ENCODE peak calls at places on chromosomes 13 and 19, in five cellular contexts. L is ovary, T is OCI-LY7, X is fibroblast of lung, G is uterus. U is an unnamed sample.

GRCh38 chr13:50909605-50910482 is at the start of gene RNASEH2B:
- DNase-seq in L (peak), T (peak), X (peak), G (peak), U (peak)

GRCh38 chr19:57682226-57682766 is 519 bp downstream of the ZNF551 start:
- DNase-seq in X (no peak), G (no peak), T (no peak), L (no peak), U (no peak)

GRCh38 chr19:4939466-4939865 is 29.4 kb upstream of the KDM4B start:
- DNase-seq in X (no peak), T (no peak), L (no peak), G (no peak), U (no peak)

GRCh38 chr13:68428292-68428691 is 1198.2 kb upstream of the PCDH9 start:
- DNase-seq in X (no peak), L (no peak), G (no peak), T (no peak), U (peak)

GRCh38 chr19:42468273-42468796 is 25.6 kb upstream of the CXCL17 start:
- DNase-seq in T (no peak), X (peak), G (no peak), L (no peak), U (peak)

GRCh38 chr19:2215281-2215751 is 20.8 kb downstream of the PLEKHJ1 start:
- DNase-seq in G (no peak), X (peak), T (no peak), L (no peak), U (no peak)

GRCh38 chr19:29855087-29855486 is 43.3 kb downstream of the CCNE1 start:
- DNase-seq in T (no peak), X (no peak), G (no peak), L (no peak), U (no peak)

GRCh38 chr13:98693756-98694155 is 58.7 kb downstream of the SLC15A1 start:
- DNase-seq in T (no peak), G (no peak), L (no peak), X (no peak), U (no peak)

GRCh38 chr13:113502686-113503085 is 12.2 kb upstream of the DCUN1D2 start:
- DNase-seq in L (no peak), T (no peak), G (no peak), X (no peak), U (no peak)

GRCh38 chr13:101298517-101298916 is 117.8 kb downstream of the NALCN start:
- DNase-seq in X (no peak), G (no peak), T (no peak), L (no peak), U (no peak)

GRCh38 chr13:109481046-109481445 is 305.3 kb downstream of the IRS2 start:
- DNase-seq in G (no peak), X (peak), L (no peak), T (no peak), U (no peak)

GRCh38 chr19:17726914-17727773 is 7.9 kb downstream of the MAP1S start:
- DNase-seq in G (no peak), T (no peak), L (no peak), X (no peak), U (no peak)
- TF ChIP-seq CTCF in G (no peak), T (no peak), L (no peak), X (no peak), U (no peak)

GRCh38 chr13:23995283-23996073 is 98.2 kb upstream of the C1QTNF9B start:
- DNase-seq in G (no peak), T (no peak), X (no peak), L (no peak), U (no peak)

GRCh38 chr13:24002206-24002815 is 105.0 kb upstream of the C1QTNF9B start:
- DNase-seq in L (no peak), X (no peak), T (no peak), G (no peak), U (no peak)

GRCh38 chr13:24004142-24004541 is 106.8 kb upstream of the C1QTNF9B start:
- DNase-seq in T (no peak), L (no peak), G (no peak), X (no peak), U (no peak)

GRCh38 chr13:23996456-23996855 is 99.2 kb upstream of the C1QTNF9B start:
- DNase-seq in G (no peak), L (no peak), X (no peak), T (no peak), U (no peak)

GRCh38 chr13:23999411-23999810 is 102.1 kb upstream of the C1QTNF9B start:
- DNase-seq in T (no peak), X (no peak), L (no peak), G (no peak), U (no peak)
- H3K27ac ChIP-seq in T (no peak), X (no peak), L (no peak), G (no peak), U (no peak)

GRCh38 chr13:91045351-91046034 is 302.0 kb upstream of the MIR17HG start:
- DNase-seq in L (no peak), G (no peak), X (peak), T (peak), U (no peak)
- TF ChIP-seq CTCF in L (no peak), G (no peak), X (no peak), T (no peak), U (peak)

GRCh38 chr13:79445968-79446645 is 34.8 kb upstream of the NDFIP2 start:
- DNase-seq in X (no peak), L (no peak), T (no peak), G (no peak), U (no peak)
- H3K27ac ChIP-seq in X (no peak), L (no peak), T (no peak), G (no peak), U (no peak)

DNA sequence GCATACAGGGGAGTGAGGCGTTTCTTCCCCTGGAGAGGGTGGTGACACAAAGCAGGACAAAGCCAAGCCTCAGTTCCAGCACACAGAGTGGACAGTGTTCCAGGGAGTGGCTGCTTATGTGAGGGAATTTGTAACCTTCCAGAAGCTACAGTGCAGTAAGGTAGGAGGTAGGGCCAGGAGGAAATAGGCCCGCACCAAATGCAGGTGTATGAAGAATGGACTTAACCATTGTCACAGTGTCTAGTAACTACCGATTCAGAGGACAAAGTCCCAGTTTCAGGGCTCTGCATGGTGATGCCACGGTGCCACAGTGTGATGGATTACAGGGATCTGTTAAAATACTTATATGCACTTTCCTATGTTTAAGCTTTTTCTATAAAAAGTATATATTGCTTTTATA is 135.3 kb downstream of the ZIC5 start:
- DNase-seq in T (no peak), G (no peak), X (no peak), L (no peak), U (no peak)
- TF ChIP-seq CTCF in T (no peak), G (no peak), X (no peak), L (no peak), U (no peak)

DNA sequence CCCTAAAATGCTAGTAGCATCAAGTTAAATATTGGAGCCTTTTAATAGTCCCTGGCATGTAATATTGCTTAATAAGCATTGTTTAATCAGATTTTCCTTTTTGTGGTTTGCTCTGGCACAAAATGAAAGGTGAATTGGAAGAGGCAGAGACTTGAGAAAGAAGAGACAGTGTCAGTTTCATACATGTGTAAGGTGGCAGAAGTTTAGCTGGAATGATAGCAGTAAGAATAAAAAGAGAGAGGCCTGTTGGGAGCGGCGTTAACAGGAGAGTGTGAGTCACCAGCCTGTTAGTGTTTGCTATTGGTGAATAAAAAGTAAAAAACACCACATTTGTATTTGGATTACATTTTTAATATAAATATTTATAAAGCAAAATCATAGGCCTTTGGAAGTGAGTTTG is 145.3 kb downstream of the PDS5B start:
- DNase-seq in G (no peak), X (peak), L (no peak), T (no peak), U (peak)
- H3K27ac ChIP-seq in G (no peak), X (no peak), L (no peak), T (no peak), U (no peak)

GRCh38 chr19:44142014-44142523 is 715 bp downstream of the ZNF234 start:
- DNase-seq in G (no peak), L (no peak), X (peak), T (no peak), U (no peak)

GRCh38 chr19:44141191-44142013 is at the start of gene ZNF234:
- DNase-seq in T (no peak), X (peak), G (peak), L (peak), U (peak)
- TF ChIP-seq CTCF in T (no peak), X (no peak), G (no peak), L (no peak), U (no peak)

GRCh38 chr19:16254851-16255408 is 57.2 kb downstream of the AP1M1 start:
- DNase-seq in G (no peak), T (no peak), L (no peak), X (no peak), U (no peak)
- H3K27ac ChIP-seq in G (no peak), T (no peak), L (no peak), X (no peak), U (no peak)

U was measured in RWPE1.